ENCODE peak calls at places on chromosome 14, in ten cellular contexts. One of them, this sample, is unnamed.

GRCh38 chr14:22466520-22466919 is 122.5 kb downstream of the DAD1 start:
- DNase-seq in frontal cortex: no peak
- DNase-seq in body of pancreas: no peak
- DNase-seq in NCI-H69: no peak
- DNase-seq in H54: peak; percentile 18
- DNase-seq in left colon: no peak
- DNase-seq in mucosa of gallbladder: no peak
- DNase-seq in activated CD4-positive, alpha-beta T cell treated with anti-CD3 and anti-CD28 coated beads for 24 hours: no peak
- DNase-seq in T follicular helper cell: no peak
- DNase-seq in NCI-H1694 treated with DMSO at 0.1 percent for 48 hours: no peak
- DNase-seq in this sample: no peak

GRCh38 chr14:96249016-96249415 is 7.0 kb upstream of the BDKRB1 start:
- DNase-seq in body of pancreas: no peak
- DNase-seq in activated CD4-positive, alpha-beta T cell treated with anti-CD3 and anti-CD28 coated beads for 24 hours: no peak
- DNase-seq in left colon: peak; percentile 62
- DNase-seq in NCI-H69: no peak
- DNase-seq in T follicular helper cell: no peak
- DNase-seq in H54: no peak
- DNase-seq in mucosa of gallbladder: peak; percentile 44
- DNase-seq in NCI-H1694 treated with DMSO at 0.1 percent for 48 hours: no peak
- DNase-seq in frontal cortex: no peak
- DNase-seq in this sample: peak; percentile 87

GRCh38 chr14:104106471-104106991 is 21.0 kb downstream of the ASPG start:
- DNase-seq in H54: no peak
- DNase-seq in NCI-H69: no peak
- DNase-seq in NCI-H1694 treated with DMSO at 0.1 percent for 48 hours: no peak
- DNase-seq in frontal cortex: no peak
- DNase-seq in body of pancreas: peak; percentile 7
- DNase-seq in T follicular helper cell: no peak
- DNase-seq in mucosa of gallbladder: no peak
- DNase-seq in left colon: peak; percentile 28
- DNase-seq in activated CD4-positive, alpha-beta T cell treated with anti-CD3 and anti-CD28 coated beads for 24 hours: no peak
- DNase-seq in this sample: no peak

GRCh38 chr14:100810861-100811461 is 15.0 kb upstream of the MEG3 start:
- DNase-seq in body of pancreas: no peak
- DNase-seq in NCI-H1694 treated with DMSO at 0.1 percent for 48 hours: no peak
- DNase-seq in mucosa of gallbladder: no peak
- DNase-seq in frontal cortex: no peak
- DNase-seq in H54: no peak
- DNase-seq in left colon: no peak
- DNase-seq in activated CD4-positive, alpha-beta T cell treated with anti-CD3 and anti-CD28 coated beads for 24 hours: no peak
- DNase-seq in T follicular helper cell: no peak
- DNase-seq in NCI-H69: no peak
- DNase-seq in this sample: no peak

GRCh38 chr14:103500148-103500990 is 22.3 kb downstream of the CKB start:
- DNase-seq in left colon: peak; percentile 82
- DNase-seq in activated CD4-positive, alpha-beta T cell treated with anti-CD3 and anti-CD28 coated beads for 24 hours: peak; percentile 76
- DNase-seq in frontal cortex: peak; percentile 72
- DNase-seq in NCI-H69: peak; percentile 91
- DNase-seq in body of pancreas: peak; percentile 91
- DNase-seq in H54: peak; percentile 66
- DNase-seq in NCI-H1694 treated with DMSO at 0.1 percent for 48 hours: peak; percentile 99
- DNase-seq in T follicular helper cell: peak; percentile 69
- DNase-seq in mucosa of gallbladder: peak; percentile 90
- DNase-seq in this sample: no peak

GRCh38 chr14:38432186-38432585 is 176.3 kb upstream of the CLEC14A start:
- DNase-seq in NCI-H1694 treated with DMSO at 0.1 percent for 48 hours: no peak
- DNase-seq in mucosa of gallbladder: no peak
- DNase-seq in activated CD4-positive, alpha-beta T cell treated with anti-CD3 and anti-CD28 coated beads for 24 hours: no peak
- DNase-seq in left colon: no peak
- DNase-seq in NCI-H69: no peak
- DNase-seq in body of pancreas: no peak
- DNase-seq in H54: no peak
- DNase-seq in frontal cortex: no peak
- DNase-seq in T follicular helper cell: no peak
- DNase-seq in this sample: no peak

GRCh38 chr14:70118064-70118463 is 70.7 kb downstream of the SLC8A3 start:
- DNase-seq in H54: no peak
- DNase-seq in activated CD4-positive, alpha-beta T cell treated with anti-CD3 and anti-CD28 coated beads for 24 hours: no peak
- DNase-seq in body of pancreas: no peak
- DNase-seq in mucosa of gallbladder: no peak
- DNase-seq in NCI-H1694 treated with DMSO at 0.1 percent for 48 hours: no peak
- DNase-seq in T follicular helper cell: no peak
- DNase-seq in NCI-H69: no peak
- DNase-seq in left colon: no peak
- DNase-seq in frontal cortex: no peak
- DNase-seq in this sample: no peak

GRCh38 chr14:101721951-101722661 is 39.4 kb upstream of the PPP2R5C start:
- DNase-seq in left colon: peak; percentile 83
- DNase-seq in NCI-H1694 treated with DMSO at 0.1 percent for 48 hours: no peak
- DNase-seq in body of pancreas: peak; percentile 24
- DNase-seq in mucosa of gallbladder: peak; percentile 61
- DNase-seq in frontal cortex: no peak
- DNase-seq in NCI-H69: no peak
- DNase-seq in H54: no peak
- DNase-seq in T follicular helper cell: peak; percentile 72
- DNase-seq in activated CD4-positive, alpha-beta T cell treated with anti-CD3 and anti-CD28 coated beads for 24 hours: peak; percentile 45
- DNase-seq in this sample: peak; percentile 76

GRCh38 chr14:80024417-80024816 is 186.9 kb downstream of the DIO2 start:
- DNase-seq in frontal cortex: no peak
- DNase-seq in NCI-H1694 treated with DMSO at 0.1 percent for 48 hours: no peak
- DNase-seq in left colon: no peak
- DNase-seq in activated CD4-positive, alpha-beta T cell treated with anti-CD3 and anti-CD28 coated beads for 24 hours: no peak
- DNase-seq in NCI-H69: no peak
- DNase-seq in H54: no peak
- DNase-seq in body of pancreas: no peak
- DNase-seq in mucosa of gallbladder: no peak
- DNase-seq in T follicular helper cell: no peak
- DNase-seq in this sample: no peak

GRCh38 chr14:91509083-91509877 is 830 bp downstream of the PPP4R3A start:
- DNase-seq in NCI-H1694 treated with DMSO at 0.1 percent for 48 hours: no peak
- DNase-seq in frontal cortex: peak; percentile 24
- DNase-seq in NCI-H69: peak; percentile 73
- DNase-seq in mucosa of gallbladder: peak; percentile 14
- DNase-seq in left colon: peak; percentile 31
- DNase-seq in T follicular helper cell: no peak
- DNase-seq in H54: no peak
- DNase-seq in activated CD4-positive, alpha-beta T cell treated with anti-CD3 and anti-CD28 coated beads for 24 hours: no peak
- DNase-seq in body of pancreas: peak; percentile 44
- DNase-seq in this sample: no peak

GRCh38 chr14:20455355-20456300 is 602 bp downstream of the APEX1 start:
- DNase-seq in H54: peak; percentile 13
- DNase-seq in body of pancreas: no peak
- DNase-seq in T follicular helper cell: peak; percentile 69
- DNase-seq in NCI-H69: peak; percentile 89
- DNase-seq in left colon: no peak
- DNase-seq in NCI-H1694 treated with DMSO at 0.1 percent for 48 hours: peak; percentile 98
- DNase-seq in mucosa of gallbladder: no peak
- DNase-seq in activated CD4-positive, alpha-beta T cell treated with anti-CD3 and anti-CD28 coated beads for 24 hours: no peak
- DNase-seq in frontal cortex: no peak
- DNase-seq in this sample: no peak

GRCh38 chr14:56809262-56810215 is 740 bp downstream of the OTX2 start:
- DNase-seq in frontal cortex: no peak
- DNase-seq in H54: no peak
- DNase-seq in left colon: no peak
- DNase-seq in body of pancreas: no peak
- DNase-seq in NCI-H69: no peak
- DNase-seq in NCI-H1694 treated with DMSO at 0.1 percent for 48 hours: no peak
- DNase-seq in mucosa of gallbladder: no peak
- DNase-seq in activated CD4-positive, alpha-beta T cell treated with anti-CD3 and anti-CD28 coated beads for 24 hours: no peak
- DNase-seq in T follicular helper cell: no peak
- DNase-seq in this sample: no peak

GRCh38 chr14:55705651-55706340 is 125.8 kb downstream of the KTN1 start:
- DNase-seq in activated CD4-positive, alpha-beta T cell treated with anti-CD3 and anti-CD28 coated beads for 24 hours: no peak
- DNase-seq in mucosa of gallbladder: no peak
- DNase-seq in body of pancreas: peak; percentile 58
- DNase-seq in T follicular helper cell: no peak
- DNase-seq in H54: no peak
- DNase-seq in frontal cortex: no peak
- DNase-seq in NCI-H1694 treated with DMSO at 0.1 percent for 48 hours: peak; percentile 2
- DNase-seq in left colon: no peak
- DNase-seq in NCI-H69: peak; percentile 97
- DNase-seq in this sample: no peak

This sample was measured in BJ.